ENCODE peak calls at places on chromosome 20, in nine cellular contexts. One of them, this sample, is unnamed.

GRCh38 chr20:63552481-63553249 is 1.3 kb upstream of the FNDC11 start:
- DNase-seq in sigmoid colon: no peak
- DNase-seq in K562: peak
- DNase-seq in IMR-90: no peak
- DNase-seq in testis: no peak
- DNase-seq in lower leg skin: no peak
- DNase-seq in thyroid gland: no peak
- DNase-seq in heart left ventricle: no peak
- DNase-seq in transverse colon: no peak
- DNase-seq in this sample: peak

GRCh38 chr20:59787186-59787890 is 146.1 kb downstream of the SYCP2 start:
- DNase-seq in sigmoid colon: no peak
- DNase-seq in K562: no peak
- DNase-seq in IMR-90: no peak
- DNase-seq in testis: no peak
- DNase-seq in lower leg skin: no peak
- DNase-seq in thyroid gland: no peak
- DNase-seq in heart left ventricle: no peak
- DNase-seq in transverse colon: no peak
- DNase-seq in this sample: peak

GRCh38 chr20:6008254-6008653 is 45.6 kb downstream of the LRRN4 start:
- DNase-seq in sigmoid colon: peak
- DNase-seq in K562: no peak
- DNase-seq in IMR-90: peak
- DNase-seq in testis: peak
- DNase-seq in lower leg skin: peak
- DNase-seq in thyroid gland: peak
- DNase-seq in heart left ventricle: peak
- DNase-seq in transverse colon: peak
- DNase-seq in this sample: peak

GRCh38 chr20:34295284-34295683 is 7.9 kb downstream of the AHCY start:
- DNase-seq in sigmoid colon: no peak
- DNase-seq in K562: no peak
- DNase-seq in IMR-90: no peak
- DNase-seq in testis: no peak
- DNase-seq in lower leg skin: no peak
- DNase-seq in thyroid gland: no peak
- DNase-seq in heart left ventricle: no peak
- DNase-seq in transverse colon: no peak
- DNase-seq in this sample: no peak

GRCh38 chr20:3115190-3116107 is 30.9 kb upstream of the AVP start:
- DNase-seq in sigmoid colon: no peak
- DNase-seq in K562: peak
- DNase-seq in IMR-90: peak
- DNase-seq in testis: peak
- DNase-seq in lower leg skin: no peak
- DNase-seq in thyroid gland: peak
- DNase-seq in heart left ventricle: no peak
- DNase-seq in transverse colon: no peak
- DNase-seq in this sample: peak

GRCh38 chr20:18137412-18138265 is at the start of the genes KAT14 and PET117:
- DNase-seq in sigmoid colon: peak
- DNase-seq in K562: peak
- DNase-seq in IMR-90: peak
- DNase-seq in testis: peak
- DNase-seq in lower leg skin: peak
- DNase-seq in thyroid gland: peak
- DNase-seq in heart left ventricle: peak
- DNase-seq in transverse colon: peak
- DNase-seq in this sample: peak

GRCh38 chr20:48595495-48596475 is 232.0 kb downstream of the PREX1 start:
- DNase-seq in sigmoid colon: peak
- DNase-seq in K562: no peak
- DNase-seq in IMR-90: no peak
- DNase-seq in testis: no peak
- DNase-seq in lower leg skin: no peak
- DNase-seq in thyroid gland: no peak
- DNase-seq in heart left ventricle: no peak
- DNase-seq in transverse colon: peak
- DNase-seq in this sample: no peak

GRCh38 chr20:20210327-20210726 is 157.6 kb upstream of the INSM1 start:
- DNase-seq in sigmoid colon: no peak
- DNase-seq in K562: no peak
- DNase-seq in IMR-90: no peak
- DNase-seq in testis: no peak
- DNase-seq in lower leg skin: peak
- DNase-seq in thyroid gland: no peak
- DNase-seq in heart left ventricle: peak
- DNase-seq in transverse colon: no peak
- DNase-seq in this sample: no peak

GRCh38 chr20:1130849-1131248 is 12.4 kb downstream of the PSMF1 start:
- DNase-seq in sigmoid colon: no peak
- DNase-seq in K562: no peak
- DNase-seq in IMR-90: no peak
- DNase-seq in testis: no peak
- DNase-seq in lower leg skin: no peak
- DNase-seq in thyroid gland: no peak
- DNase-seq in heart left ventricle: peak
- DNase-seq in transverse colon: no peak
- DNase-seq in this sample: peak

GRCh38 chr20:3927486-3928291 is 38.5 kb downstream of the PANK2 start:
- DNase-seq in sigmoid colon: no peak
- DNase-seq in K562: peak
- DNase-seq in IMR-90: peak
- DNase-seq in testis: no peak
- DNase-seq in lower leg skin: no peak
- DNase-seq in thyroid gland: no peak
- DNase-seq in heart left ventricle: no peak
- DNase-seq in transverse colon: no peak
- DNase-seq in this sample: peak

DNA sequence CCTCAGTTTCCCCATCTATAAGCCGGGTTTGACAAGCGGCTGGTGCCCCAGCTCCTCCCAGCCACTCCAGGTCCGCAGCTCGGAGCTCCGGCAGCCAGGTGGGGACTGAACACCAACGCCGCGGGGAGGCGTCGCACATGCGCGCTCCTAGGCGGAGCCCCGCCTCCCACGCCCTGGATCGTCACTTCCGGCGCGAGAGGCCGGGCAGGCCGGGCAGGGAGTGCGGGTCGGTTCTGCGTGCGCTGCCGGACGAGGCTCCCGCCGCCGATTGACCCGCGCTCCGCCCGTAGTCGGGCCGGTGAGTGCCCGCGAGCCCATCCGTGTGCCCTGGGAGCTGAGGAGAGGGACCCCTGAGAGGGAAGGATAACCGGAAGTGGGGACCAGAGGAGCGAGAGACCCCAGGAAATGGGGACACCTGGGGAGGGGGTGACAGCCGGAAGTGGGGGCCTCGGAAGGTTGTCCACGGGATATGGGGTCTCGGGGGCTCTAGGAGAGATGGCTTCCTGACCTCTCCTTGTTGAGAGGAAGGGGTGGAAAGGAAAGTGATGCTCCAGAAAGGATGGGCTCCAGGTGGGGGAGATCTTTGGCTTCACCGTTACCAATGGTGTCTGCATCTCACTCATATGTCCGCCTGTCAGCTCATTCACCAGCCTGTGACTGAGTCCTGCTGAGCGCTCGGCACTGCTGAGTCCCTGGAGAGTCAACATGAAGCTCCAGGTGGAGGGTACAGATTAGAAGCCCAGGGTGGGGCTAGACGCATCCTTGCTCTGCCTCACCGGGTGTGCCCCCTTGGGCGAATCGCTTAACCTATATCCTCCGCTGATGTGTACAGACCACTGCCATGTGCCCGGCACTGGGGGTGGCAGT is at the start of gene TTPAL:
- DNase-seq in sigmoid colon: peak
- DNase-seq in K562: peak
- DNase-seq in IMR-90: peak
- DNase-seq in testis: peak
- DNase-seq in lower leg skin: peak
- DNase-seq in thyroid gland: peak
- DNase-seq in heart left ventricle: peak
- DNase-seq in transverse colon: peak
- DNase-seq in this sample: peak
- TF ChIP-seq CTCF in sigmoid colon: peak
- TF ChIP-seq CTCF in K562: peak
- TF ChIP-seq CTCF in IMR-90: peak
- TF ChIP-seq CTCF in testis: peak
- TF ChIP-seq CTCF in lower leg skin: no peak
- TF ChIP-seq CTCF in thyroid gland: no peak
- TF ChIP-seq CTCF in heart left ventricle: peak
- TF ChIP-seq CTCF in transverse colon: peak
- TF ChIP-seq CTCF in this sample: peak

GRCh38 chr20:10218536-10219451 is at the start of gene SNAP25:
- DNase-seq in sigmoid colon: peak
- DNase-seq in K562: peak
- DNase-seq in IMR-90: peak
- DNase-seq in testis: peak
- DNase-seq in lower leg skin: no peak
- DNase-seq in thyroid gland: peak
- DNase-seq in heart left ventricle: no peak
- DNase-seq in transverse colon: peak
- DNase-seq in this sample: no peak

GRCh38 chr20:10221022-10221421 is 2.4 kb downstream of the SNAP25 start:
- DNase-seq in sigmoid colon: no peak
- DNase-seq in K562: no peak
- DNase-seq in IMR-90: no peak
- DNase-seq in testis: no peak
- DNase-seq in lower leg skin: no peak
- DNase-seq in thyroid gland: no peak
- DNase-seq in heart left ventricle: no peak
- DNase-seq in transverse colon: no peak
- DNase-seq in this sample: no peak

GRCh38 chr20:10219993-10220750 is 1.5 kb downstream of the SNAP25 start:
- DNase-seq in sigmoid colon: no peak
- DNase-seq in K562: no peak
- DNase-seq in IMR-90: no peak
- DNase-seq in testis: no peak
- DNase-seq in lower leg skin: no peak
- DNase-seq in thyroid gland: no peak
- DNase-seq in heart left ventricle: no peak
- DNase-seq in transverse colon: no peak
- DNase-seq in this sample: no peak

GRCh38 chr20:10217517-10218410 is 866 bp upstream of the SNAP25 start:
- DNase-seq in sigmoid colon: peak
- DNase-seq in K562: no peak
- DNase-seq in IMR-90: peak
- DNase-seq in testis: peak
- DNase-seq in lower leg skin: no peak
- DNase-seq in thyroid gland: peak
- DNase-seq in heart left ventricle: no peak
- DNase-seq in transverse colon: peak
- DNase-seq in this sample: peak

GRCh38 chr20:10219452-10219791 is 792 bp downstream of the SNAP25 start:
- DNase-seq in sigmoid colon: peak
- DNase-seq in K562: peak
- DNase-seq in IMR-90: peak
- DNase-seq in testis: peak
- DNase-seq in lower leg skin: peak
- DNase-seq in thyroid gland: peak
- DNase-seq in heart left ventricle: peak
- DNase-seq in transverse colon: peak
- DNase-seq in this sample: peak
- TF ChIP-seq POLR2A in sigmoid colon: no peak
- TF ChIP-seq POLR2A in K562: no peak
- TF ChIP-seq POLR2A in IMR-90: no peak
- TF ChIP-seq POLR2A in testis: no peak
- TF ChIP-seq POLR2A in lower leg skin: no peak
- TF ChIP-seq POLR2A in thyroid gland: no peak
- TF ChIP-seq POLR2A in heart left ventricle: no peak
- TF ChIP-seq POLR2A in transverse colon: no peak
- TF ChIP-seq POLR2A in this sample: no peak

GRCh38 chr20:35511814-35512420 is 17.5 kb downstream of the C20orf173 start:
- DNase-seq in sigmoid colon: no peak
- DNase-seq in K562: peak
- DNase-seq in IMR-90: peak
- DNase-seq in testis: peak
- DNase-seq in lower leg skin: no peak
- DNase-seq in thyroid gland: peak
- DNase-seq in heart left ventricle: no peak
- DNase-seq in transverse colon: peak
- DNase-seq in this sample: peak
- TF ChIP-seq CTCF in sigmoid colon: peak
- TF ChIP-seq CTCF in K562: peak
- TF ChIP-seq CTCF in IMR-90: peak
- TF ChIP-seq CTCF in testis: no peak
- TF ChIP-seq CTCF in lower leg skin: no peak
- TF ChIP-seq CTCF in thyroid gland: peak
- TF ChIP-seq CTCF in heart left ventricle: peak
- TF ChIP-seq CTCF in transverse colon: peak
- TF ChIP-seq CTCF in this sample: peak

DNA sequence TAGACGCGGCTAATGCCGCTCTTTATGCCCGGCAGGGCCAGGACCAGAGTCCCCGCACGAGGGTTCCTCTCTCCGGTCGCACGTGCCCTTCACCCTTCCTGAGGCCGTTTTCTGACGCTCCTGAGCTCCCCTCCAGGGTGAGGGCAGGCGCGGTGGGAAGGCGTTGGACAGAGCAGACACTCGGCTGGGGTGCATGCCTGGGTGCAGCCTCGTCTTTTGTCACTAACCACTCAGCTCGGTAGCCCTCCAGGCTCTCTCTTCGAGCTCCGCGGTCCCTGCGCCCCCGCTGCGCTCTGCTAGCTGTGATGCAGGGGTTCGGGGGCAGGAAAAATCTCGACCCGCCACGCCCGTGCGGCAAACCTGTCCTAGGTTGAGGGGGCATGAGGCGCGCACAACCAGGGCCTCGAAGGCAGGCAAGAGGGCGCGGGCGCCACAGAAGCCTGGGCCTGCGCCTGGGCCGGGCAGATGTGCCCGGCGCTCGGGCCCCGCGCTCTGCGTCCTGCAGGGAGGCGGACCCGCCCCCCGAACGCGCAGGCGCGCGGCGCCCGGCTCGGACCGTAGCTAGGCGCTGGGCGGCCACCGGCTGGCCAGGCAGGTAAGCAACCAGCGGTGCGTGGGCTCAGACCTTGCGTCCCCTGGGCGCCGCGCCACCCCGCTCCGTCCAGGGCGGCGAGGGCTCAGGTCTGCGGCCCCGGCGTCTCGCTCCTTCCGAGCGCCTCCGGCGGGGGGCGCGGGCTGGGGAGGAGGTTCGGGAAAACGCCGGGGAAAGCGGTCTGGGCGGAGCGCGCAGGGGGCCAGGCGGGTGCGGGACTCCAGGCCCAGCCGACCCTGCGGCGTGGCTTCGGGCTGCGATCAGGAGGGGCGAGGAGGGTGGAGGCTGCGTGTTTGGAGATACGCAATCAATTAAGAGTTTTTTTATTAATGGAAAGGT is at the start of gene L3MBTL1:
- DNase-seq in sigmoid colon: no peak
- DNase-seq in K562: peak
- DNase-seq in IMR-90: peak
- DNase-seq in testis: peak
- DNase-seq in lower leg skin: no peak
- DNase-seq in thyroid gland: peak
- DNase-seq in heart left ventricle: peak
- DNase-seq in transverse colon: peak
- DNase-seq in this sample: peak
- TF ChIP-seq POLR2A in sigmoid colon: no peak
- TF ChIP-seq POLR2A in K562: no peak
- TF ChIP-seq POLR2A in IMR-90: no peak
- TF ChIP-seq POLR2A in testis: no peak
- TF ChIP-seq POLR2A in lower leg skin: no peak
- TF ChIP-seq POLR2A in thyroid gland: no peak
- TF ChIP-seq POLR2A in heart left ventricle: no peak
- TF ChIP-seq POLR2A in transverse colon: no peak
- TF ChIP-seq POLR2A in this sample: no peak